ENCODE peak calls at places on chromosomes 6 and 20, in seven cellular contexts. S is WTC11; L is GM03348; E is naive thymus-derived CD8-positive, alpha-beta T cell; R is AG10803; K is upper lobe of right lung; Z is astrocyte of the spinal cord. A is an unnamed sample.

GRCh38 chr20:49446808-49447207 is 35.7 kb downstream of the KCNB1 start:
- DNase-seq in S (peak; percentile 74), L (no peak), E (no peak), R (peak; percentile 43), K (peak; percentile 73), Z (no peak), A (peak; percentile 33)

GRCh38 chr6:144460224-144461095 is 175.3 kb downstream of the UTRN start:
- DNase-seq in S (no peak), L (no peak), E (no peak), R (no peak), K (no peak), Z (no peak), A (no peak)

GRCh38 chr6:125829433-125829832 is 38.7 kb downstream of the NCOA7 start:
- DNase-seq in S (no peak), L (no peak), E (no peak), R (no peak), K (no peak), Z (no peak), A (no peak)

GRCh38 chr6:44039839-44040350 is 87.4 kb downstream of the MRPL14 start:
- DNase-seq in S (no peak), L (no peak), E (no peak), R (no peak), K (peak; percentile 55), Z (no peak), A (no peak)

GRCh38 chr6:15322781-15323536 is 77.1 kb downstream of the JARID2 start:
- DNase-seq in S (no peak), L (peak; percentile 38), E (no peak), R (peak; percentile 64), K (no peak), Z (peak; percentile 66), A (peak; percentile 21)

GRCh38 chr6:113719545-113719944 is 137.6 kb upstream of the MARCKS start:
- DNase-seq in S (no peak), L (peak; percentile 57), E (no peak), R (peak; percentile 53), K (no peak), Z (peak; percentile 13), A (peak; percentile 18)

GRCh38 chr6:21800330-21800729 is 206.8 kb downstream of the SOX4 start:
- DNase-seq in S (no peak), L (no peak), E (no peak), R (no peak), K (no peak), Z (no peak), A (no peak)

GRCh38 chr6:17902953-17903352 is 84.5 kb downstream of the KIF13A start:
- DNase-seq in S (no peak), L (no peak), E (no peak), R (no peak), K (no peak), Z (no peak), A (no peak)

GRCh38 chr20:57746832-57747404 is 37.1 kb upstream of the PMEPA1 start:
- DNase-seq in S (no peak), L (no peak), E (no peak), R (no peak), K (no peak), Z (no peak), A (no peak)

GRCh38 chr6:82712826-82713225 is 349.2 kb downstream of the TPBG start:
- DNase-seq in S (no peak), L (no peak), E (no peak), R (no peak), K (no peak), Z (no peak), A (peak; percentile 14)